ENCODE peak calls at places on chromosomes 13 and 19, in ten cellular contexts. R, J, A, Q, T, Y, L, V, H and F are unnamed samples.

GRCh38 chr13:98216135-98216565 is 39.1 kb upstream of the RNF113B start:
- DNase-seq in Q (no peak), A (peak), R (no peak), H (peak), L (no peak), Y (peak), V (peak), J (peak), T (no peak), F (peak)

GRCh38 chr19:1026189-1027019 is at the start of gene CNN2:
- DNase-seq in J (peak), L (peak), T (peak), R (no peak), A (peak), V (peak), H (peak), Y (peak), Q (peak), F (peak)

GRCh38 chr19:15108145-15108844 is 1.1 kb downstream of the SYDE1 start:
- DNase-seq in Y (no peak), A (no peak), T (no peak), V (peak), Q (no peak), H (no peak), R (no peak), L (no peak), J (peak), F (peak)

GRCh38 chr13:110382229-110382628 is 75.1 kb downstream of the COL4A2 start:
- DNase-seq in Q (no peak), T (no peak), R (no peak), L (no peak), Y (peak), J (peak), V (peak), A (peak), H (peak), F (peak)

GRCh38 chr19:18995804-18996241 is 37.5 kb downstream of the SUGP2 start:
- DNase-seq in A (peak), T (peak), L (no peak), J (peak), R (no peak), V (peak), Q (peak), H (peak), Y (peak), F (peak)

GRCh38 chr19:23867895-23868294 is 46.8 kb upstream of the ZNF726 start:
- DNase-seq in A (no peak), Y (no peak), T (no peak), J (no peak), R (no peak), V (no peak), L (no peak), H (no peak), Q (no peak), F (no peak)

GRCh38 chr13:112716841-112717520 is 27.1 kb downstream of the ATP11A start:
- DNase-seq in J (no peak), Y (no peak), H (no peak), L (no peak), V (no peak), Q (no peak), A (no peak), T (no peak), R (no peak), F (no peak)

GRCh38 chr13:113083402-113084061 is 22.1 kb upstream of the F7 start:
- DNase-seq in J (no peak), L (no peak), R (no peak), T (no peak), V (no peak), Q (no peak), H (no peak), A (peak), Y (peak), F (peak)

GRCh38 chr13:29621841-29622240 is 26.4 kb upstream of the SLC7A1 start:
- DNase-seq in R (no peak), A (no peak), J (no peak), T (no peak), Q (no peak), V (no peak), H (no peak), L (no peak), Y (no peak), F (no peak)

GRCh38 chr13:51246005-51246404 is 23.8 kb downstream of the FAM124A start:
- DNase-seq in L (no peak), Y (no peak), J (no peak), A (no peak), H (no peak), V (no peak), Q (no peak), T (no peak), R (no peak), F (no peak)

GRCh38 chr19:46022431-46023310 is at the start of gene PGLYRP1:
- DNase-seq in R (no peak), J (no peak), A (no peak), Q (no peak), V (no peak), T (no peak), Y (no peak), H (no peak), L (no peak), F (no peak)

GRCh38 chr19:12580180-12580694 is 29.0 kb upstream of the ZNF564 start:
- DNase-seq in L (no peak), T (no peak), Y (peak), J (peak), R (no peak), H (no peak), Q (no peak), V (peak), A (no peak), F (peak)

GRCh38 chr19:3687774-3688706 is 12.2 kb downstream of the PIP5K1C start:
- DNase-seq in Y (no peak), Q (peak), V (no peak), A (no peak), H (peak), R (no peak), T (peak), J (no peak), L (peak), F (no peak)

GRCh38 chr13:74115138-74115537 is 19.1 kb downstream of the KLF12 start:
- DNase-seq in A (no peak), J (peak), T (no peak), R (no peak), Q (no peak), V (peak), H (peak), Y (peak), L (no peak), F (peak)

GRCh38 chr13:79354285-79354684 is 51.8 kb downstream of the RBM26 start:
- DNase-seq in J (no peak), R (no peak), H (no peak), T (no peak), V (no peak), Y (no peak), A (no peak), Q (no peak), L (no peak), F (no peak)

GRCh38 chr13:30720470-30720869 is 14.9 kb upstream of the ALOX5AP start:
- DNase-seq in L (no peak), Y (no peak), Q (no peak), A (no peak), J (peak), T (peak), V (no peak), H (no peak), R (no peak), F (peak)

GRCh38 chr13:113437408-113438010 is 15.8 kb downstream of the ADPRHL1 start:
- DNase-seq in V (no peak), A (no peak), H (no peak), Y (no peak), T (no peak), Q (no peak), L (no peak), R (no peak), J (peak), F (no peak)

GRCh38 chr19:41883463-41883820 is 458 bp downstream of the ARHGEF1 start:
- DNase-seq in T (no peak), L (no peak), R (no peak), Y (no peak), H (no peak), J (no peak), A (no peak), Q (no peak), V (no peak), F (no peak)

GRCh38 chr13:108948269-108948671 is 318.9 kb downstream of the MYO16 start:
- DNase-seq in V (peak), T (no peak), R (no peak), L (no peak), H (no peak), A (no peak), Q (no peak), J (peak), Y (no peak), F (peak)

GRCh38 chr13:49563513-49563912 is 21.8 kb downstream of the RCBTB1 start:
- DNase-seq in T (no peak), V (no peak), L (no peak), Q (no peak), J (peak), H (peak), Y (peak), A (peak), R (no peak), F (peak)

GRCh38 chr13:27182844-27183497 is 11.4 kb upstream of the USP12 start:
- DNase-seq in H (peak), Y (peak), L (no peak), J (peak), R (no peak), V (peak), A (no peak), Q (no peak), T (no peak), F (peak)

GRCh38 chr13:74978596-74978995 is 503.4 kb downstream of the TBC1D4 start:
- DNase-seq in R (no peak), L (no peak), Q (peak), H (peak), Y (no peak), J (peak), T (no peak), V (no peak), A (no peak), F (no peak)

GRCh38 chr19:5627395-5627904 is 4.6 kb downstream of the SAFB start:
- DNase-seq in R (no peak), Y (no peak), Q (peak), J (peak), H (no peak), A (peak), V (no peak), L (no peak), T (peak), F (peak)

GRCh38 chr13:106612688-106613087 is 44.8 kb upstream of the ARGLU1 start:
- DNase-seq in A (peak), V (no peak), Y (peak), J (peak), T (no peak), H (no peak), L (no peak), R (peak), Q (no peak), F (peak)

GRCh38 chr19:6672693-6673290 is 2.8 kb upstream of the TNFSF14 start:
- DNase-seq in T (no peak), H (no peak), Y (no peak), R (no peak), A (no peak), J (no peak), L (no peak), V (no peak), Q (no peak), F (no peak)

GRCh38 chr19:6676288-6676687 is 6.3 kb upstream of the TNFSF14 start:
- DNase-seq in Q (no peak), J (no peak), Y (no peak), A (no peak), R (no peak), H (no peak), T (no peak), L (no peak), V (no peak), F (no peak)

GRCh38 chr19:6671960-6672359 is 2.0 kb upstream of the TNFSF14 start:
- DNase-seq in A (no peak), L (no peak), R (no peak), H (no peak), Y (no peak), T (no peak), J (no peak), V (no peak), Q (no peak), F (no peak)

GRCh38 chr19:6677495-6677894 is 7.5 kb upstream of the TNFSF14 start:
- DNase-seq in J (no peak), T (no peak), R (no peak), Q (no peak), L (no peak), H (no peak), A (no peak), V (no peak), Y (no peak), F (no peak)

DNA sequence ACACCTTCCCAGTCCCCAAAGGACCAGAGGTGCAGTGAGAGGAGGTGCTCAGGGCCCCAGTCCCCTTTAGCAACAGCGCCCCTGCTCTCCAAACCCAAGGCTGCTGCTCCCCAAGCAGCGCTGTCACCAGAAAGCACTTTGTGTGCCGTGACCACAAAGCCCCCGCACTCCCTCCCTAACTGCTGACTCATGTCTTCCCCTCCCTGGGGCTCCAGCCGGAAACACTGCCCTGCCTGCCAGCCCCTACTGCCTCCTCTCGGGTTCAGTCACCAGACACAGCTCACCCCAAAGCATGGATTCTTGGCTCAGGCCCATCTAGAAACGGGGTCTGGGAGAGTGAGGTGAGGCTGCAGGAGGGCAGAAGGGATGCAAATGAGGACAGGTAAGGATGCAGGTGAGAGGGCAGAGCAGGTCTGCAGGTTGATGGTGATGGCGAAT is 4.9 kb upstream of the TNFSF14 start:
- DNase-seq in H (peak), J (peak), Y (peak), V (peak), T (peak), L (peak), A (peak), Q (peak), R (no peak), F (peak)
- TF ChIP-seq CTCF in H (no peak), J (no peak), Y (no peak), V (no peak), T (peak), L (no peak), A (peak), Q (no peak), R (no peak), F (no peak)

DNA sequence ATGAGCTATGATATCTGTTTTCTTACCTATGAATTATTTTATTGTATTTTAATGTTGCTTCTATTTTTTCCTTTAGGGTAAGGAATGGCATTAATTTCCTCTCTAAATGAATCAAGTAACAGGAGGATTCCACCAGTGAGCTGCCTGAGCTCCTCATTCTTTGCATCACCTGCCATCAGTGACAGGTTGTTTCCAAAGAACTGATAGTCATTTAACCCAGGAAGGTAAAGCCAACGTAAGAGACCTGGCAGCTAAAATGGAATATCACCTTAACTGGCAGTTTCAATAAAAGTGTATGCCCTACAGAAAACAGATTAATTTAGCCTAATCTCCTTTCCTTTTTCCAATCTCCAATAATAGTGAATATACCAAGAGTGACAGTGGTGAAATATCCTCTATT is 812.0 kb downstream of the SLITRK5 start:
- DNase-seq in H (no peak), Y (no peak), V (no peak), R (no peak), Q (no peak), A (no peak), L (no peak), J (no peak), T (no peak), F (no peak)
- TF ChIP-seq CTCF in H (no peak), Y (no peak), V (no peak), R (no peak), Q (no peak), A (no peak), L (no peak), J (no peak), T (no peak), F (no peak)

DNA sequence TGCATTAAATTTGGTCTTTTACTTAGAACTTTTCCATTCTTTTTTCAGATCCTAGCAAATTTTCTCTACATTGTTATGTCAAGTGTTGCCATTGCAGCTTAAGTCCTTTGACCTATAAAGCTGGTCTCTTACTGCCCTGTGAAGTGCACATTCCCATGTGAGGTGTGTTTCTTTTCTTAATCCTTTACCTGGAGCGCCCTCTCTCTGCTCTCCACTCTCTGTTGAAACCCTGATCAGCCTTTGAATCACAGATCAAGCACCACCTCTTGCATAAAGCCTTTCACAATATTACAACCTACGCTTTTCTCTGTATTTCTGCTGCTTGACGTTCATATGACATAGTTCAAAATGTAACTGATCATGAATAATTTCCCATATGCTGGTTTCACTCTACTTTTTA is 84.8 kb downstream of the PCDH17 start:
- DNase-seq in Q (no peak), L (no peak), A (no peak), R (no peak), V (no peak), J (no peak), Y (no peak), T (no peak), H (no peak), F (no peak)
- TF ChIP-seq CTCF in Q (no peak), L (no peak), A (peak), R (no peak), V (no peak), J (no peak), Y (no peak), T (peak), H (no peak), F (no peak)

GRCh38 chr19:36939153-36939552 is 23.0 kb downstream of the ZNF568 start:
- DNase-seq in H (no peak), Q (no peak), Y (no peak), J (no peak), L (no peak), T (no peak), V (no peak), A (no peak), R (no peak), F (no peak)
- TF ChIP-seq CTCF in H (no peak), Q (no peak), Y (no peak), J (no peak), L (no peak), T (no peak), V (no peak), A (peak), R (no peak), F (no peak)

GRCh38 chr19:44741841-44742352 is 6.6 kb upstream of the BCL3 start:
- DNase-seq in J (peak), V (peak), H (peak), L (no peak), Y (peak), Q (no peak), A (peak), T (no peak), R (peak), F (peak)

GRCh38 chr19:44738161-44738535 is 10.4 kb upstream of the BCL3 start:
- DNase-seq in Q (no peak), T (no peak), Y (no peak), V (no peak), A (no peak), R (no peak), H (no peak), J (no peak), L (no peak), F (no peak)

GRCh38 chr19:44738603-44739585 is 9.6 kb upstream of the BCL3 start:
- DNase-seq in L (no peak), H (no peak), A (no peak), T (peak), J (no peak), R (no peak), Q (no peak), V (no peak), Y (no peak), F (no peak)

GRCh38 chr19:44741258-44741731 is 7.2 kb upstream of the BCL3 start:
- DNase-seq in Y (peak), V (no peak), A (no peak), R (no peak), L (no peak), J (no peak), H (peak), Q (no peak), T (no peak), F (peak)

DNA sequence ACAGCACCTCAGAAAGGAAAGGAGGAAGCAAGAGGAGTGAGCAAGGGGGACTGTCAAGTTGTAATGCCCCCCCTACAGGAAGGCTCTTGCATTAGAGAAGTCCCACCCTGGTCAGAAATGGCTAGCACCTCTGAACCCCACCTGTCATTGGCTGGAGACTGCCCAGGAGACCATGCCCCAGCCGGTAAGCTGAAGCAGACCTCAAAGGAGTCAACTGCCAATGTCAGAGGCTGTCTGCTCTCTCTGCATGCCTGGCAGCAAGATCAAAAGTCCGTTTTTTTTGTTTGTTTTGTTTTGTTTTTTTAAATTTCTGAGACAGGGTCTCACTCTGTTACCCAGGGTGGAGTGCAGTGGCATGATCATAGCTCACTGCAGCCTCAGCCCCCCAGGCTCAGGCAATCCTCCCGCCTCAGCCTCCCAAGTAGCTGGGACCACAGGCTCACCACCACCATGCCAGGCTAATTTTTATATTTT is 8.1 kb upstream of the BCL3 start:
- DNase-seq in H (no peak), T (peak), Y (no peak), A (no peak), J (no peak), V (no peak), Q (no peak), L (no peak), R (no peak), F (no peak)
- TF ChIP-seq CTCF in H (no peak), T (peak), Y (no peak), A (no peak), J (no peak), V (peak), Q (no peak), L (no peak), R (no peak), F (peak)

GRCh38 chr13:40812102-40812501 is 22.7 kb downstream of the SLC25A15 start:
- DNase-seq in Q (no peak), T (no peak), J (no peak), A (no peak), V (no peak), R (no peak), H (no peak), Y (no peak), L (no peak), F (no peak)

GRCh38 chr13:40809471-40809870 is 20.1 kb downstream of the SLC25A15 start:
- DNase-seq in V (no peak), T (no peak), H (no peak), Y (no peak), J (no peak), Q (no peak), L (no peak), A (no peak), R (no peak), F (no peak)

GRCh38 chr13:40812724-40813445 is 23.5 kb downstream of the SLC25A15 start:
- DNase-seq in H (peak), J (peak), L (no peak), Q (no peak), Y (no peak), T (no peak), A (no peak), R (no peak), V (peak), F (no peak)

GRCh38 chr13:40814803-40815202 is 25.4 kb downstream of the SLC25A15 start:
- DNase-seq in J (peak), T (no peak), Y (no peak), Q (no peak), A (no peak), R (no peak), V (no peak), H (no peak), L (no peak), F (no peak)

DNA sequence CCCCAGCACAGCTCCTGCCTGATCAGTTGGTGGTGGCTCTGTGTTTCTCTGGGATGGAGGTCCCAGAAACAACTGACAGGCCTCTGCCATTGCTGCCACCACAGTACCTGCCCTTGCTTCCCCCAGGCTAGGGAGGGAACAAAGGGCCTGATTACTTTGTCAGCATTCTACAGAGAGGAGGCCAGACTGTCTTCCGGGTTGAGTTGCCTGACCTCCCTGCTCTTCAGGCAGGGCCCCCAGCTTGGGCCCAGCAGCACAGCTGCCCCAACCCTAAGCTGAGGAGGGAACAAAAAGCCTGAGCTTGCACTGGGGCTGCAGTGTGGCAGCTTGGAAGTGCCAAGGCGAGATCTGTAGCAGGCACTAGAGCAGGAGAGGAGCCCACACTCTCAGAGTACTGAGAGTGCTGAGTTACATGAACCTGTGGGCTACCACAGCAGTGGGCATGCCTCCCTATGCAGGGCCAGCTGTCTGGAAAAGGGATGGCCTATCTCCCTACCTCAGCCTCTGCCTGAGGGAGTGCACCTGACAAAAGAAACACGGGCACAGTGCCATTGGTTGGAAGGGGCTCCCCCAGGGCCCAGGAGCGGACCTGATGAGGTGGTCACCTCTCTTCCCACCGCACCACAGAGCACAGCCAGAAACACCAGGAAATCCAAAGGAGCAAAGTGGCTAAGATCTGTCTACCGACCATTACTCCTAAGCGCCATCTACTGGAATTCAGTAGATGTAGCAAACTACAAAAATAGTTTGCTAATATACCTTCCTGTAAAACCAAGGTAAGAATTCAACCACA is 24.4 kb downstream of the SLC25A15 start:
- DNase-seq in R (no peak), V (peak), L (no peak), T (peak), A (peak), H (peak), Q (no peak), J (peak), Y (peak), F (no peak)
- TF ChIP-seq CTCF in R (no peak), V (peak), L (no peak), T (no peak), A (peak), H (peak), Q (peak), J (peak), Y (peak), F (peak)